ENCODE peak calls at places on chromosomes 12 and 14, in six cellular contexts. Q, U, H, J, R and S are unnamed samples.

GRCh38 chr14:100297320-100298300 is 8.6 kb downstream of the SLC25A29 start:
- DNase-seq in H (peak), R (peak), J (peak), Q (peak), U (peak), S (no peak)

GRCh38 chr12:74794522-74794921 is 256.9 kb downstream of the ATXN7L3B start:
- DNase-seq in U (no peak), R (no peak), H (no peak), J (no peak), Q (no peak), S (no peak)

GRCh38 chr12:132152411-132152821 is 8.2 kb downstream of the NOC4L start:
- DNase-seq in Q (no peak), J (peak), H (no peak), U (no peak), R (no peak), S (no peak)

GRCh38 chr12:68479261-68479581 is 131.5 kb upstream of the RAP1B start:
- DNase-seq in J (no peak), H (no peak), U (no peak), Q (no peak), R (no peak), S (no peak)

GRCh38 chr14:72430457-72430856 is 463.4 kb downstream of the DPF3 start:
- DNase-seq in R (no peak), U (no peak), J (no peak), Q (no peak), H (no peak), S (no peak)

GRCh38 chr14:32986791-32987545 is 48.3 kb downstream of the NPAS3 start:
- DNase-seq in J (no peak), Q (no peak), U (no peak), R (no peak), H (no peak), S (peak)

GRCh38 chr14:104741803-104742251 is 11.1 kb upstream of the SIVA1 start:
- DNase-seq in J (no peak), R (no peak), U (no peak), Q (no peak), H (no peak), S (no peak)

GRCh38 chr12:3594966-3595365 is 104.0 kb downstream of the PRMT8 start:
- DNase-seq in Q (no peak), R (no peak), U (no peak), H (no peak), J (no peak), S (no peak)

GRCh38 chr12:12902036-12902435 is 10.7 kb downstream of the GPRC5A start:
- DNase-seq in J (no peak), R (no peak), H (no peak), Q (peak), U (no peak), S (no peak)

GRCh38 chr12:12713932-12714275 is 3.3 kb upstream of the CDKN1B start:
- DNase-seq in J (no peak), U (no peak), H (no peak), R (no peak), Q (no peak), S (no peak)

GRCh38 chr12:10160659-10161386 is 11.1 kb downstream of the OLR1 start:
- DNase-seq in R (no peak), J (no peak), Q (no peak), H (no peak), U (no peak), S (no peak)

GRCh38 chr12:17992002-17992656 is 97.9 kb downstream of the RERGL start:
- DNase-seq in Q (no peak), J (no peak), H (no peak), R (peak), U (no peak), S (no peak)

GRCh38 chr14:29126361-29126760 is 359.8 kb downstream of the FOXG1 start:
- DNase-seq in R (no peak), Q (no peak), J (no peak), H (no peak), U (no peak), S (no peak)

GRCh38 chr12:76529226-76529918 is 30.2 kb downstream of the OSBPL8 start:
- DNase-seq in J (no peak), H (no peak), Q (no peak), R (no peak), U (no peak), S (no peak)

GRCh38 chr14:38143651-38144505 is 63.8 kb upstream of the SSTR1 start:
- DNase-seq in Q (no peak), H (no peak), R (no peak), J (no peak), U (no peak), S (no peak)

GRCh38 chr12:93339695-93340094 is 38.0 kb upstream of the NUDT4 start:
- DNase-seq in J (no peak), H (no peak), U (no peak), Q (no peak), R (no peak), S (no peak)

GRCh38 chr12:132488127-132489077 is 1.5 kb upstream of the FBRSL1 start:
- DNase-seq in Q (no peak), R (no peak), H (peak), U (peak), J (no peak), S (no peak)

GRCh38 chr12:64780531-64781373 is 21.5 kb upstream of the GNS start:
- DNase-seq in Q (peak), R (peak), U (peak), H (peak), J (peak), S (no peak)

GRCh38 chr14:26204362-26204953 is 393.4 kb downstream of the NOVA1 start:
- DNase-seq in Q (no peak), R (no peak), H (no peak), J (no peak), U (no peak), S (no peak)

GRCh38 chr14:70027785-70028428 is 148.7 kb downstream of the SMOC1 start:
- DNase-seq in J (peak), Q (peak), H (peak), R (peak), U (peak), S (peak)

GRCh38 chr12:50985322-50985721 is 33.0 kb downstream of the HIGD1C start:
- DNase-seq in J (no peak), Q (no peak), H (no peak), R (no peak), U (no peak), S (peak)

GRCh38 chr12:128337456-128338160 is 70.6 kb downstream of the TMEM132C start:
- DNase-seq in H (no peak), Q (no peak), J (no peak), U (no peak), R (no peak), S (no peak)

GRCh38 chr14:96568646-96569045 is 66.5 kb downstream of the PAPOLA start:
- DNase-seq in R (no peak), H (no peak), U (no peak), J (no peak), Q (no peak), S (no peak)

GRCh38 chr14:99612737-99613330 is 8.8 kb upstream of the CCDC85C start:
- DNase-seq in H (no peak), J (no peak), U (no peak), R (no peak), Q (no peak), S (no peak)

GRCh38 chr12:1552978-1553471 is 41.4 kb downstream of the FBXL14 start:
- DNase-seq in U (no peak), H (no peak), J (no peak), R (no peak), Q (no peak), S (no peak)

GRCh38 chr12:87618199-87618598 is 411.0 kb downstream of the C12orf50 start:
- DNase-seq in Q (no peak), J (no peak), H (no peak), U (no peak), R (no peak), S (no peak)

GRCh38 chr12:32947203-32947795 is 50.7 kb upstream of the PKP2 start:
- DNase-seq in Q (no peak), J (no peak), U (no peak), H (no peak), R (no peak), S (no peak)

GRCh38 chr14:74977901-74978385 is 22.5 kb upstream of the PGF start:
- DNase-seq in U (no peak), H (no peak), Q (no peak), J (no peak), R (no peak), S (no peak)

GRCh38 chr14:37147310-37147875 is 25.0 kb downstream of the SLC25A21 start:
- DNase-seq in J (no peak), U (no peak), H (no peak), Q (no peak), R (no peak), S (no peak)

GRCh38 chr14:56183631-56184157 is 65.5 kb downstream of the PELI2 start:
- DNase-seq in H (no peak), U (no peak), Q (no peak), J (no peak), R (no peak), S (no peak)

GRCh38 chr14:91371011-91371989 is 46.3 kb downstream of the CCDC88C start:
- DNase-seq in R (no peak), J (no peak), H (no peak), Q (no peak), U (no peak), S (no peak)

GRCh38 chr12:78315018-78315417 is 484.3 kb downstream of the NAV3 start:
- DNase-seq in Q (no peak), J (no peak), H (no peak), U (no peak), R (no peak), S (no peak)

GRCh38 chr14:39576258-39576657 is 144.0 kb upstream of the FBXO33 start:
- DNase-seq in J (no peak), U (no peak), H (no peak), R (no peak), Q (no peak), S (no peak)

GRCh38 chr14:91300283-91300841 is 55.9 kb upstream of the GPR68 start:
- DNase-seq in R (no peak), J (no peak), H (no peak), U (no peak), Q (no peak), S (no peak)

GRCh38 chr12:23084236-23084995 is 459.4 kb downstream of the ETNK1 start:
- DNase-seq in R (no peak), Q (no peak), J (no peak), U (no peak), H (no peak), S (no peak)

GRCh38 chr12:94062796-94063635 is 85.4 kb upstream of the PLXNC1 start:
- DNase-seq in Q (no peak), U (peak), H (no peak), J (no peak), R (no peak), S (no peak)

GRCh38 chr12:6536894-6537579 is 2.7 kb downstream of the GAPDH start:
- DNase-seq in U (no peak), Q (no peak), J (no peak), H (no peak), R (no peak), S (no peak)

GRCh38 chr12:123890536-123890902 is 82.1 kb downstream of the CCDC92 start:
- DNase-seq in U (no peak), H (no peak), J (no peak), R (no peak), Q (no peak), S (no peak)

GRCh38 chr14:105064001-105064400 is 1.2 kb downstream of the GPR132 start:
- DNase-seq in H (no peak), R (no peak), U (no peak), J (no peak), Q (no peak), S (no peak)

GRCh38 chr12:123141615-123142517 is 9.0 kb downstream of the PITPNM2 start:
- DNase-seq in U (peak), J (no peak), R (no peak), H (no peak), Q (peak), S (peak)

GRCh38 chr14:89417111-89417468 is at the start of gene FOXN3:
- DNase-seq in Q (peak), U (peak), R (peak), J (peak), H (peak), S (peak)
- TF ChIP-seq POLR2A in Q (peak), U (peak), R (no peak), J (peak), H (no peak), S (no peak)

GRCh38 chr12:52026267-52026666 is 19.5 kb downstream of the TAMALIN start:
- DNase-seq in J (no peak), R (no peak), U (no peak), Q (no peak), H (no peak), S (no peak)

GRCh38 chr12:52025301-52026172 is 18.8 kb downstream of the TAMALIN start:
- DNase-seq in Q (peak), H (peak), R (peak), U (peak), J (no peak), S (peak)

GRCh38 chr12:52023976-52024688 is 17.4 kb downstream of the TAMALIN start:
- DNase-seq in Q (no peak), H (no peak), R (no peak), U (no peak), J (no peak), S (no peak)

GRCh38 chr12:52029686-52030085 is 21.6 kb upstream of the NR4A1 start:
- DNase-seq in U (no peak), H (peak), J (no peak), R (no peak), Q (no peak), S (peak)

GRCh38 chr12:52027085-52027843 is 20.5 kb downstream of the TAMALIN start:
- DNase-seq in J (no peak), R (no peak), H (peak), U (no peak), Q (no peak), S (no peak)
- TF ChIP-seq POLR2A in J (no peak), R (no peak), H (no peak), U (no peak), Q (no peak), S (no peak)

DNA sequence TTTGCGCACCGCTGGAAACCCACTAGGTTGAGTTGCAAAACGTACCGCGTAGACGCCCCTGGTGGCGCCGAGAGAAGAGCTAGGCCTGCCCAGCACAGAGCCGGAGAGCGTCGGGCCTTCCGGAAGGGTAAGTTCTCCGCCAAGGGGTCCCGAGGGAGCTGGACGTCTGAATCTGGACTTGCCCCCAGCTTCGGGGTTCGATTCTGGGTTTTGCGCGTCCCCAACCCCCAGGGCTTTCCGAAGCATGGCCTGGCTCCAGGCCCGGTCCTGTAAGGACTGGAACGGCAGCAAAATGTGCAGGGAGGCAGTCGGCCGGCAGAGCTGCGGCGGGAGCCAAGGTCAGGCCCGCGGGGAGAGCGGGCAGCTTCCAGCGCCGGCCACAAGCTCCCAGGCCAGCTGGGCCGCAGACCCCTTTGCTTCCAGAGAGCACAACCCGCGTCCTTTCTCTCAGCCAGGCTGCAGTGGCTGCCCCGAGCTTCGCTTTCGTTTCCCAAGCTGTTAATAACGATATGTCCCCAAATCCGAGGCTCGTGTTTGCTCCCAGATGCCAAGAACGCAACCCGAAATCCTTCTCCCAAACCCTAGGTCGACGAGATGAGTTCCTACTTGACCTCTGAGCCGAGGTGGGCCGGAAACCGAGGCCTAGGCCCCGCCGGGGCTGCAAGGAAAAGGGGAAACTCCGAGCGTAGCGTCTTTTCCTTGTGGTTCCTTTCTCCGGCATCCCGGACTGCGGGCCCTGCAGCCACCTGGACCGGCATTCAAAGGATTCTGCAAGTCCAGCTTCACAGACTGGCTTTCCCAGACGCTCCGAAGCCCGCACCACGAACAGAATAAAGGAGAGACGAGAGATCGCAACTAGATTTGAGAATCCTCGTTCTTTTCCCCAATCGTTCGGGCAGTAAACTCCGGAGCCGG is 3.2 kb upstream of the TBX5 start:
- DNase-seq in R (no peak), U (no peak), Q (no peak), J (no peak), H (peak), S (no peak)
- TF ChIP-seq POLR2A in R (no peak), U (no peak), Q (no peak), J (no peak), H (no peak), S (no peak)

DNA sequence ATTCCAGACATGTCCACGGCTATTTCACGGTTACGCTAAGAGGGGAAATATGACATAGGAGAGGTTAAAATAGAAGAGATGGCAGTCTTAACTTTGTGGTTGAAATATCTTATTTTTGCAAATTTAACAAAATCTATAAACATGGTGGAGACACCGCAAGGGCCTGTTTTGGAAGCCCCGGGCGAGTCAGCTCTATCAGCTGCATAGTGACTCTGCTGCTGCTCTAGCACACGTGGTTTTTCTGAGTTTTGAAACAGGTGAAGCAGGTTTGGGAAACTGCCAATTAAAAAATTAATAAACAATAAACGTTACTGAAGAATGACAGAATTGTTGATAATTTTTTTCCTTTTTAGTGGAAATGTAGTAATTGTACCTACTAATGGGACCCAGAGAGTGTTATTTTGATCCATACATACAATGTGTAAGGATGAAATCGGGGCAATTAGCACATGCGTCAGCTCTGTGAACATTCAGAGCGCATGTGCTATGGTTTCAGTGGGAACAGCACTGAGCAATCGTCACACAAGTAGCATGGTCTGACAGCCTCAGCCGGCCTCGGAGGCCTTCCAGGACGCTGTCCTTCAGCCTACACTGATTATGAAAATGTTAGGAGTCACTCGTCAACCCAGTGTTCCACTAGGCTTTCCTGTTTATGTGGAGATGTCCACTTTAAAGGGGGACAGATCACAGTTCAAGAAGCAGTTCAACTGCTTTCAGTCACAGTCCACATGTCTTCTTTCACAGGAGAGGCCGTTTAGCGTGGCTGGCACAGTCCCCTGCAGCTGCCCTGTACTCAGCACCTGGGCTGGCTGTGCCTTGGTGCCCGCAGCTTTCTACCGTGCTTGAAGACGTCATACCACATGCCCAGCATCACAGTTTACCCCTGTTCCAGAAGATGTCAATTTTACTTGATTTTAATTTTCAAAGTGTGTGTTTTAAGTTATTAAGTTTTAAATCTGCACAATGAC is 51.8 kb downstream of the MOK start:
- DNase-seq in H (no peak), U (no peak), Q (no peak), R (no peak), J (no peak), S (no peak)
- TF ChIP-seq POLR2A in H (no peak), U (no peak), Q (no peak), R (no peak), J (no peak), S (no peak)

DNA sequence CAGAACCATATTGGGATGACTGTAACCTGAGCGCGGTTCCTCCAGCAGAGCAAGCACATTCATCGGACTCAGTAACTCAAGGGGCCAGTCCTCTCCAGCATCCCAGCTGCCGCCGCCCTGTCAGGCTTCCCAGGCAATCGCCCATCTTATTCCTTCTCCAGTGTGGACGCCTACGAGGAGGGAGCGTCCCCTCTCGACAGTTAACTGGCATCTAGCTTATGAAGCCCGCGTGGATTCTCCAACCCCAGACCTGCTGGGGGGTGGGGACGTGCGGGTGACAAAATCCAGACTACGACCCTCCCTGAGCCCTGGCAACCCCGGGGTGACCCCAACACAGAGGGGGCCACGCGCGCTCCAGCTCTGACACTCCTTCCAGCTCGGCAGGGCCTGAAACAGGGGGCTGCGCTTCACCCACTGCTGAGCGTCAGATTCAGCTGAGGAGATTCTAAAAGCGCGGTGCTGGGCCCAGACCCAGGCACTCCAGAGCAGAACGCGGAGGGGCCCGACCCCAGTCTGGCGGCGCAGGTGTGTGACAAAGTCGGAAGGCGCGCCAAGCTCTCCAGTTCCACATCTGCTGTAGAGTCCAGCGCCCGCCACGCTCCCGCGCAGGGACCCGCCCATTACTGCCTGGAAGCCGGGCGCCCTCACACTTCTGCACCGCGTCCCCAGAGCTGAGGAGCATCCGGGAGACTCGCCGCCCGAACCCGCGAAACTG is 43.9 kb upstream of the ESR2 start:
- DNase-seq in U (no peak), Q (no peak), J (peak), R (peak), H (no peak), S (peak)
- TF ChIP-seq POLR2A in U (peak), Q (no peak), J (peak), R (peak), H (no peak), S (peak)

GRCh38 chr12:90947869-90948268 is 7.1 kb downstream of the CCER1 start:
- DNase-seq in U (no peak), J (no peak), Q (no peak), H (no peak), R (no peak), S (no peak)
- TF ChIP-seq POLR2A in U (no peak), J (no peak), Q (no peak), H (no peak), R (no peak), S (no peak)

GRCh38 chr12:54279632-54280400 is at the start of gene CBX5:
- DNase-seq in U (peak), Q (peak), J (peak), R (peak), H (peak), S (peak)

GRCh38 chr12:54286042-54286931 is 5.8 kb downstream of the HNRNPA1 start:
- DNase-seq in Q (no peak), R (no peak), J (no peak), U (no peak), H (no peak), S (no peak)

GRCh38 chr12:54280401-54281260 is at the start of gene HNRNPA1:
- DNase-seq in H (peak), R (peak), Q (peak), U (peak), J (peak), S (peak)

GRCh38 chr12:54285150-54286041 is 4.9 kb downstream of the HNRNPA1 start:
- DNase-seq in Q (no peak), R (no peak), H (no peak), J (no peak), U (no peak), S (no peak)

GRCh38 chr12:54282949-54283593 is 2.5 kb downstream of the HNRNPA1 start:
- DNase-seq in U (no peak), R (no peak), H (no peak), Q (no peak), J (no peak), S (no peak)
- TF ChIP-seq POLR2A in U (no peak), R (peak), H (no peak), Q (no peak), J (peak), S (no peak)